ENCODE peak calls at places on chromosomes 5 and 9, in seven cellular contexts. D is cardiac muscle cell, T is dorsolateral prefrontal cortex, H is K562, Q is mammary epithelial cell, K is uterus, I is psoas muscle. X is an unnamed sample.
A peak's percentile ranks its signal among the peaks of the same experiment; 100 is the strongest.

GRCh38 chr9:115628426-115628825 is 510.5 kb upstream of the TNC start:
- DNase-seq in D (no peak), T (no peak), H (no peak), Q (no peak), K (no peak), I (no peak), X (no peak)

GRCh38 chr9:12708562-12709298 is 15.5 kb downstream of the TYRP1 start:
- DNase-seq in D (no peak), T (no peak), H (no peak), Q (peak; percentile 73), K (no peak), I (no peak), X (no peak)

GRCh38 chr5:80926536-80926935 is 33.6 kb upstream of the RASGRF2 start:
- DNase-seq in D (no peak), T (no peak), H (no peak), Q (no peak), K (no peak), I (no peak), X (no peak)

GRCh38 chr5:116532762-116533525 is 41.7 kb downstream of the SEMA6A start:
- DNase-seq in D (no peak), T (no peak), H (no peak), Q (no peak), K (no peak), I (no peak), X (no peak)

GRCh38 chr5:52786937-52787599 is 648 bp upstream of the ITGA1 start:
- DNase-seq in D (no peak), T (no peak), H (no peak), Q (peak; percentile 65), K (peak; percentile 55), I (no peak), X (no peak)

GRCh38 chr5:6417657-6418056 is 31.0 kb upstream of the UBE2QL1 start:
- DNase-seq in D (no peak), T (no peak), H (no peak), Q (no peak), K (no peak), I (no peak), X (no peak)

GRCh38 chr5:139646111-139646510 is 2.0 kb upstream of the CXXC5 start:
- DNase-seq in D (no peak), T (no peak), H (no peak), Q (no peak), K (no peak), I (no peak), X (no peak)

GRCh38 chr9:88387733-88388202 is 476 bp upstream of the SPIN1 start:
- DNase-seq in D (peak; percentile 58), T (peak; percentile 53), H (no peak), Q (peak; percentile 78), K (peak; percentile 46), I (peak; percentile 40), X (peak; percentile 68)

GRCh38 chr5:437281-437771 is 5.7 kb upstream of the EXOC3 start:
- DNase-seq in D (peak; percentile 74), T (no peak), H (no peak), Q (no peak), K (no peak), I (no peak), X (no peak)

GRCh38 chr9:105132576-105132975 is 111.9 kb upstream of the SLC44A1 start:
- DNase-seq in D (no peak), T (no peak), H (no peak), Q (no peak), K (no peak), I (no peak), X (no peak)

GRCh38 chr5:128965011-128965637 is at the start of gene SLC27A6:
- DNase-seq in D (peak; percentile 79), T (no peak), H (peak; percentile 29), Q (peak; percentile 14), K (no peak), I (no peak), X (no peak)

GRCh38 chr5:73305386-73305785 is 132.4 kb downstream of the TMEM174 start:
- DNase-seq in D (no peak), T (no peak), H (no peak), Q (no peak), K (no peak), I (no peak), X (no peak)

GRCh38 chr9:108991479-108991878 is 21.8 kb downstream of the CTNNAL1 start:
- DNase-seq in D (no peak), T (no peak), H (no peak), Q (no peak), K (no peak), I (no peak), X (no peak)

GRCh38 chr9:114552716-114553115 is 34.9 kb upstream of the ATP6V1G1 start:
- DNase-seq in D (no peak), T (no peak), H (no peak), Q (peak; percentile 32), K (peak; percentile 16), I (no peak), X (no peak)

GRCh38 chr5:27472000-27472763 is 433.8 kb upstream of the CDH9 start:
- DNase-seq in D (peak; percentile 82), T (no peak), H (peak; percentile 66), Q (peak; percentile 8), K (no peak), I (no peak), X (no peak)

GRCh38 chr5:147509041-147509709 is 693 bp downstream of the DPYSL3 start:
- DNase-seq in D (no peak), T (no peak), H (no peak), Q (peak; percentile 19), K (peak; percentile 44), I (peak; percentile 35), X (peak; percentile 66)

GRCh38 chr9:114911167-114911821 is 19.1 kb downstream of the TNFSF8 start:
- DNase-seq in D (peak; percentile 60), T (peak; percentile 43), H (peak; percentile 34), Q (peak; percentile 48), K (no peak), I (no peak), X (no peak)

GRCh38 chr5:14202462-14202861 is 59.3 kb downstream of the TRIO start:
- DNase-seq in D (no peak), T (no peak), H (no peak), Q (no peak), K (no peak), I (no peak), X (no peak)
- H3K27ac ChIP-seq in D (no peak overlapping the region), T (no peak overlapping the region), H (no peak overlapping the region), Q (no peak overlapping the region), K (peak overlapping the region; percentile 23), I (peak overlapping the region; percentile 57), X (peak overlapping the region; percentile 25)

DNA sequence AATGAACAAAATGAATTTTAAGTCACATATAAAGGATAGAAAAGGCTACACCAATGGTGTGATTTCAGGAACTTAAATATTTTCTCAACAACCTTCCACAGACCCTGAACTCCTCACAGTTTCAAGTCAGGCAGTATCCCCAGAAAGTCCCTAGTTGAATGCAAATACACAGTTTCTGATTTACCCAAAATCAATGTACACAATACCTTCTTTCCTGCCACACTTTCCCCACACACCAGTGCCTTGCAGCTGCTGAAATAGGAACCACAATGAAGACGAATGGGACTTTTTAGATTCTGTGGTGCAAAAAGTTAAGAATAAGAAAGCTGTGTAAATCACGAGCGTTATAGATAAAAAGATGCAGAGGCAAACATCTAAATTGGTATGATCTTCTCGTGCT is 552.4 kb upstream of the MEF2C start:
- DNase-seq in D (no peak), T (no peak), H (no peak), Q (no peak), K (no peak), I (no peak), X (no peak)
- H3K27ac ChIP-seq in D (no peak overlapping the region), T (no peak overlapping the region), H (no peak overlapping the region), Q (no peak overlapping the region), K (no peak overlapping the region), I (no peak overlapping the region), X (no peak overlapping the region)

DNA sequence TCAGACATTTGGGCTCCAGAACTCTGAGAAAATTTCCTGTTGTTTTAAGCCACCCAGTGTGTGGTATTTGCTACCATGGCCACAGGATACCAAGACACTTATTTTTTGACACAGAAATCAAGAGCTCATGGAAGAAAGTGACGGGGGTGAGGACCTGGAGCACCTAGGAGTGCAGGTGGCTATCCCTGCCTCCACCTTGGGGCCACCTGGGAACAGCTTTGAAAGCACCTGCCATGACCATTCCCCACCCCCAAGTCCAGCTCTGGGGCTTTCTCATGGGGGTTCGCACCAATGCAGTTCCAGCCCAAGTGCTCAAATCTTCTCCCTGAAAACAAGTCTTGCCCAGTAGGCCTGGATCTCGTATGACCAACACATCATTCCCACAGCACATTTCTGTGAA is 214.9 kb upstream of the IRX1 start:
- DNase-seq in D (no peak), T (no peak), H (no peak), Q (no peak), K (no peak), I (no peak), X (peak; percentile 11)
- H3K27ac ChIP-seq in D (no peak overlapping the region), T (no peak overlapping the region), H (no peak overlapping the region), Q (no peak overlapping the region), K (no peak overlapping the region), I (no peak overlapping the region), X (no peak overlapping the region)

DNA sequence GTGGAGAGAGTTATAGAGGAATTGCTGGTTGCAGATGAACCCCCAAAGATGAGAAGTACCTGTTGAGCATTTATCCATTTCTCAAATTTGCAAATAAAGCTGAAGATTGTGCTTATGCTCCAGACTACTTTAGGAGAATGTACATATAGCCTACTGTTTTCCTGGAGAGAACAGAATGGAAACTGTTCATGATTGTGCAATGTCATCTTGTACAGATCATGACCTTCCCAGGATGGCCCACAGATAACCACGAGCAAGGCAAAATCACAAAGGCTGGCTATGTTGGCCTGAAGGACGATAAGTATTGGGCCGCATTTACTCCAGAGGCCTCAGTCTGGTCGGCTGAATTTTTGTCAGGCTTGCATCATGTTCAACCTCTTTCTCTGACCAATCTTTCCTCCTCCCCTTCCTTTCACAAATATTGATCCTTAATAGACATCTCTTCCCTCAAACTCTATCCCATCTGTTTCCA is 28.5 kb upstream of the RICTOR start:
- DNase-seq in D (no peak), T (no peak), H (no peak), Q (no peak), K (no peak), I (no peak), X (no peak)
- H3K27ac ChIP-seq in D (no peak overlapping the region), T (no peak overlapping the region), H (no peak overlapping the region), Q (peak overlapping the region; percentile 60), K (no peak overlapping the region), I (no peak overlapping the region), X (no peak overlapping the region)